ENCODE peak calls at places on chromosomes 16 and 17, in eight cellular contexts. One of them, this sample, is unnamed.

GRCh38 chr17:31653710-31654109 is 205.3 kb downstream of the COPRS start:
- DNase-seq in neural progenitor cell: no peak
- DNase-seq in stimulated activated CD8-positive, alpha-beta memory T cell treated with anti-CD3 and anti-CD28 coated beads, Interleukin-15, amount 100 ng/mL, for 24 hours: no peak
- DNase-seq in NB4: no peak
- DNase-seq in kidney epithelial cell: no peak
- DNase-seq in fibroblast of mammary gland: peak; percentile 27
- DNase-seq in activated naive CD4-positive, alpha-beta T cell: no peak
- DNase-seq in NCI-H1694: no peak
- DNase-seq in this sample: no peak

GRCh38 chr16:2033057-2033911 is 6.6 kb downstream of the NHERF2 start:
- DNase-seq in fibroblast of mammary gland: peak; percentile 34
- DNase-seq in neural progenitor cell: peak; percentile 38
- DNase-seq in NB4: peak; percentile 83
- DNase-seq in activated naive CD4-positive, alpha-beta T cell: no peak
- DNase-seq in stimulated activated CD8-positive, alpha-beta memory T cell treated with anti-CD3 and anti-CD28 coated beads, Interleukin-15, amount 100 ng/mL, for 24 hours: no peak
- DNase-seq in NCI-H1694: no peak
- DNase-seq in kidney epithelial cell: no peak
- DNase-seq in this sample: peak; percentile 45

GRCh38 chr17:7587831-7588230 is 2.1 kb downstream of the SOX15 start:
- DNase-seq in kidney epithelial cell: no peak
- DNase-seq in neural progenitor cell: no peak
- DNase-seq in NB4: no peak
- DNase-seq in NCI-H1694: no peak
- DNase-seq in stimulated activated CD8-positive, alpha-beta memory T cell treated with anti-CD3 and anti-CD28 coated beads, Interleukin-15, amount 100 ng/mL, for 24 hours: no peak
- DNase-seq in activated naive CD4-positive, alpha-beta T cell: no peak
- DNase-seq in fibroblast of mammary gland: no peak
- DNase-seq in this sample: no peak

GRCh38 chr17:9478889-9479288 is 96.7 kb downstream of the STX8 start:
- DNase-seq in NCI-H1694: no peak
- DNase-seq in NB4: no peak
- DNase-seq in fibroblast of mammary gland: no peak
- DNase-seq in stimulated activated CD8-positive, alpha-beta memory T cell treated with anti-CD3 and anti-CD28 coated beads, Interleukin-15, amount 100 ng/mL, for 24 hours: no peak
- DNase-seq in kidney epithelial cell: no peak
- DNase-seq in neural progenitor cell: no peak
- DNase-seq in activated naive CD4-positive, alpha-beta T cell: no peak
- DNase-seq in this sample: no peak

GRCh38 chr17:9434502-9435113 is 141.0 kb downstream of the STX8 start:
- DNase-seq in kidney epithelial cell: no peak
- DNase-seq in neural progenitor cell: no peak
- DNase-seq in NB4: no peak
- DNase-seq in activated naive CD4-positive, alpha-beta T cell: no peak
- DNase-seq in stimulated activated CD8-positive, alpha-beta memory T cell treated with anti-CD3 and anti-CD28 coated beads, Interleukin-15, amount 100 ng/mL, for 24 hours: no peak
- DNase-seq in fibroblast of mammary gland: peak; percentile 8
- DNase-seq in NCI-H1694: no peak
- DNase-seq in this sample: no peak

GRCh38 chr16:65015577-65015976 is 106.3 kb downstream of the CDH11 start:
- DNase-seq in stimulated activated CD8-positive, alpha-beta memory T cell treated with anti-CD3 and anti-CD28 coated beads, Interleukin-15, amount 100 ng/mL, for 24 hours: no peak
- DNase-seq in fibroblast of mammary gland: no peak
- DNase-seq in NB4: no peak
- DNase-seq in neural progenitor cell: no peak
- DNase-seq in NCI-H1694: no peak
- DNase-seq in activated naive CD4-positive, alpha-beta T cell: no peak
- DNase-seq in kidney epithelial cell: no peak
- DNase-seq in this sample: no peak

GRCh38 chr17:81939881-81940385 is 2.8 kb upstream of the PYCR1 start:
- DNase-seq in neural progenitor cell: no peak
- DNase-seq in stimulated activated CD8-positive, alpha-beta memory T cell treated with anti-CD3 and anti-CD28 coated beads, Interleukin-15, amount 100 ng/mL, for 24 hours: no peak
- DNase-seq in NB4: no peak
- DNase-seq in NCI-H1694: no peak
- DNase-seq in kidney epithelial cell: no peak
- DNase-seq in activated naive CD4-positive, alpha-beta T cell: no peak
- DNase-seq in fibroblast of mammary gland: peak; percentile 21
- DNase-seq in this sample: no peak

GRCh38 chr17:43803758-43804157 is 23.5 kb downstream of the CFAP97D1 start:
- DNase-seq in fibroblast of mammary gland: no peak
- DNase-seq in NB4: no peak
- DNase-seq in stimulated activated CD8-positive, alpha-beta memory T cell treated with anti-CD3 and anti-CD28 coated beads, Interleukin-15, amount 100 ng/mL, for 24 hours: no peak
- DNase-seq in kidney epithelial cell: no peak
- DNase-seq in NCI-H1694: peak; percentile 6
- DNase-seq in activated naive CD4-positive, alpha-beta T cell: no peak
- DNase-seq in neural progenitor cell: no peak
- DNase-seq in this sample: no peak

GRCh38 chr16:3012828-3013420 is at the start of gene CLDN9:
- DNase-seq in neural progenitor cell: peak; percentile 58
- DNase-seq in kidney epithelial cell: no peak
- DNase-seq in NCI-H1694: no peak
- DNase-seq in fibroblast of mammary gland: no peak
- DNase-seq in NB4: no peak
- DNase-seq in activated naive CD4-positive, alpha-beta T cell: peak; percentile 17
- DNase-seq in stimulated activated CD8-positive, alpha-beta memory T cell treated with anti-CD3 and anti-CD28 coated beads, Interleukin-15, amount 100 ng/mL, for 24 hours: no peak
- DNase-seq in this sample: no peak

GRCh38 chr17:60158751-60159478 is 9.1 kb downstream of the CA4 start:
- DNase-seq in activated naive CD4-positive, alpha-beta T cell: no peak
- DNase-seq in NCI-H1694: no peak
- DNase-seq in NB4: no peak
- DNase-seq in kidney epithelial cell: no peak
- DNase-seq in fibroblast of mammary gland: no peak
- DNase-seq in neural progenitor cell: no peak
- DNase-seq in stimulated activated CD8-positive, alpha-beta memory T cell treated with anti-CD3 and anti-CD28 coated beads, Interleukin-15, amount 100 ng/mL, for 24 hours: no peak
- DNase-seq in this sample: no peak

GRCh38 chr16:86763819-86764218 is 185.5 kb downstream of the FOXL1 start:
- DNase-seq in neural progenitor cell: no peak
- DNase-seq in activated naive CD4-positive, alpha-beta T cell: no peak
- DNase-seq in kidney epithelial cell: no peak
- DNase-seq in stimulated activated CD8-positive, alpha-beta memory T cell treated with anti-CD3 and anti-CD28 coated beads, Interleukin-15, amount 100 ng/mL, for 24 hours: no peak
- DNase-seq in NB4: no peak
- DNase-seq in NCI-H1694: no peak
- DNase-seq in fibroblast of mammary gland: peak; percentile 36
- DNase-seq in this sample: no peak

GRCh38 chr17:75240394-75241142 is 20.8 kb downstream of the GGA3 start:
- DNase-seq in NCI-H1694: peak; percentile 49
- DNase-seq in stimulated activated CD8-positive, alpha-beta memory T cell treated with anti-CD3 and anti-CD28 coated beads, Interleukin-15, amount 100 ng/mL, for 24 hours: no peak
- DNase-seq in fibroblast of mammary gland: peak; percentile 38
- DNase-seq in neural progenitor cell: peak; percentile 88
- DNase-seq in NB4: peak; percentile 70
- DNase-seq in kidney epithelial cell: no peak
- DNase-seq in activated naive CD4-positive, alpha-beta T cell: peak; percentile 20
- DNase-seq in this sample: no peak

GRCh38 chr16:86992587-86992986 is 324.6 kb downstream of the C16orf95 start:
- DNase-seq in NB4: no peak
- DNase-seq in stimulated activated CD8-positive, alpha-beta memory T cell treated with anti-CD3 and anti-CD28 coated beads, Interleukin-15, amount 100 ng/mL, for 24 hours: no peak
- DNase-seq in kidney epithelial cell: no peak
- DNase-seq in activated naive CD4-positive, alpha-beta T cell: no peak
- DNase-seq in fibroblast of mammary gland: peak; percentile 28
- DNase-seq in neural progenitor cell: no peak
- DNase-seq in NCI-H1694: no peak
- DNase-seq in this sample: no peak

GRCh38 chr17:57665128-57665527 is 80.0 kb downstream of the CCDC182 start:
- DNase-seq in kidney epithelial cell: no peak
- DNase-seq in activated naive CD4-positive, alpha-beta T cell: no peak
- DNase-seq in neural progenitor cell: peak; percentile 39
- DNase-seq in NB4: no peak
- DNase-seq in stimulated activated CD8-positive, alpha-beta memory T cell treated with anti-CD3 and anti-CD28 coated beads, Interleukin-15, amount 100 ng/mL, for 24 hours: no peak
- DNase-seq in fibroblast of mammary gland: no peak
- DNase-seq in NCI-H1694: no peak
- DNase-seq in this sample: no peak

GRCh38 chr16:4899474-4899846 is 37.5 kb downstream of the PPL start:
- DNase-seq in NB4: no peak
- DNase-seq in neural progenitor cell: no peak
- DNase-seq in fibroblast of mammary gland: no peak
- DNase-seq in activated naive CD4-positive, alpha-beta T cell: no peak
- DNase-seq in stimulated activated CD8-positive, alpha-beta memory T cell treated with anti-CD3 and anti-CD28 coated beads, Interleukin-15, amount 100 ng/mL, for 24 hours: no peak
- DNase-seq in kidney epithelial cell: no peak
- DNase-seq in NCI-H1694: no peak
- DNase-seq in this sample: no peak

GRCh38 chr16:1533443-1533951 is at the start of gene TMEM204:
- DNase-seq in activated naive CD4-positive, alpha-beta T cell: peak; percentile 51
- DNase-seq in stimulated activated CD8-positive, alpha-beta memory T cell treated with anti-CD3 and anti-CD28 coated beads, Interleukin-15, amount 100 ng/mL, for 24 hours: no peak
- DNase-seq in fibroblast of mammary gland: peak; percentile 82
- DNase-seq in NB4: no peak
- DNase-seq in NCI-H1694: no peak
- DNase-seq in kidney epithelial cell: no peak
- DNase-seq in neural progenitor cell: no peak
- DNase-seq in this sample: no peak

GRCh38 chr16:88020513-88020885 is 69.3 kb downstream of the BANP start:
- DNase-seq in NCI-H1694: no peak
- DNase-seq in neural progenitor cell: no peak
- DNase-seq in kidney epithelial cell: no peak
- DNase-seq in fibroblast of mammary gland: no peak
- DNase-seq in NB4: no peak
- DNase-seq in activated naive CD4-positive, alpha-beta T cell: no peak
- DNase-seq in stimulated activated CD8-positive, alpha-beta memory T cell treated with anti-CD3 and anti-CD28 coated beads, Interleukin-15, amount 100 ng/mL, for 24 hours: no peak
- DNase-seq in this sample: no peak

GRCh38 chr17:36892112-36892838 is 45.0 kb upstream of the LHX1 start:
- DNase-seq in kidney epithelial cell: no peak
- DNase-seq in fibroblast of mammary gland: no peak
- DNase-seq in stimulated activated CD8-positive, alpha-beta memory T cell treated with anti-CD3 and anti-CD28 coated beads, Interleukin-15, amount 100 ng/mL, for 24 hours: no peak
- DNase-seq in NB4: no peak
- DNase-seq in neural progenitor cell: peak; percentile 21
- DNase-seq in activated naive CD4-positive, alpha-beta T cell: no peak
- DNase-seq in NCI-H1694: no peak
- DNase-seq in this sample: no peak

GRCh38 chr16:87064731-87065720 is 252.2 kb downstream of the C16orf95 start:
- DNase-seq in stimulated activated CD8-positive, alpha-beta memory T cell treated with anti-CD3 and anti-CD28 coated beads, Interleukin-15, amount 100 ng/mL, for 24 hours: no peak
- DNase-seq in fibroblast of mammary gland: no peak
- DNase-seq in kidney epithelial cell: no peak
- DNase-seq in NB4: peak; percentile 92
- DNase-seq in activated naive CD4-positive, alpha-beta T cell: no peak
- DNase-seq in NCI-H1694: no peak
- DNase-seq in neural progenitor cell: no peak
- DNase-seq in this sample: no peak

GRCh38 chr17:76451480-76451879 is 1.5 kb downstream of the UBE2O start:
- DNase-seq in neural progenitor cell: peak; percentile 30
- DNase-seq in kidney epithelial cell: no peak
- DNase-seq in fibroblast of mammary gland: no peak
- DNase-seq in NB4: no peak
- DNase-seq in NCI-H1694: no peak
- DNase-seq in stimulated activated CD8-positive, alpha-beta memory T cell treated with anti-CD3 and anti-CD28 coated beads, Interleukin-15, amount 100 ng/mL, for 24 hours: no peak
- DNase-seq in activated naive CD4-positive, alpha-beta T cell: no peak
- DNase-seq in this sample: no peak

GRCh38 chr16:1177750-1178149 is 24.8 kb downstream of the CACNA1H start:
- DNase-seq in activated naive CD4-positive, alpha-beta T cell: no peak
- DNase-seq in NCI-H1694: no peak
- DNase-seq in fibroblast of mammary gland: no peak
- DNase-seq in stimulated activated CD8-positive, alpha-beta memory T cell treated with anti-CD3 and anti-CD28 coated beads, Interleukin-15, amount 100 ng/mL, for 24 hours: no peak
- DNase-seq in kidney epithelial cell: no peak
- DNase-seq in neural progenitor cell: no peak
- DNase-seq in NB4: no peak
- DNase-seq in this sample: no peak

GRCh38 chr17:48519427-48519826 is 11.4 kb downstream of the HOXB1 start:
- DNase-seq in kidney epithelial cell: no peak
- DNase-seq in NCI-H1694: no peak
- DNase-seq in fibroblast of mammary gland: no peak
- DNase-seq in activated naive CD4-positive, alpha-beta T cell: no peak
- DNase-seq in neural progenitor cell: no peak
- DNase-seq in NB4: no peak
- DNase-seq in stimulated activated CD8-positive, alpha-beta memory T cell treated with anti-CD3 and anti-CD28 coated beads, Interleukin-15, amount 100 ng/mL, for 24 hours: no peak
- DNase-seq in this sample: no peak

GRCh38 chr16:10265770-10266615 is 83.8 kb upstream of the GRIN2A start:
- DNase-seq in fibroblast of mammary gland: no peak
- DNase-seq in stimulated activated CD8-positive, alpha-beta memory T cell treated with anti-CD3 and anti-CD28 coated beads, Interleukin-15, amount 100 ng/mL, for 24 hours: no peak
- DNase-seq in kidney epithelial cell: no peak
- DNase-seq in neural progenitor cell: no peak
- DNase-seq in activated naive CD4-positive, alpha-beta T cell: no peak
- DNase-seq in NB4: no peak
- DNase-seq in NCI-H1694: no peak
- DNase-seq in this sample: no peak

GRCh38 chr17:62644487-62645173 is 17.2 kb downstream of the MRC2 start:
- DNase-seq in NCI-H1694: peak; percentile 88
- DNase-seq in NB4: no peak
- DNase-seq in fibroblast of mammary gland: no peak
- DNase-seq in neural progenitor cell: peak; percentile 75
- DNase-seq in kidney epithelial cell: no peak
- DNase-seq in activated naive CD4-positive, alpha-beta T cell: no peak
- DNase-seq in stimulated activated CD8-positive, alpha-beta memory T cell treated with anti-CD3 and anti-CD28 coated beads, Interleukin-15, amount 100 ng/mL, for 24 hours: no peak
- DNase-seq in this sample: no peak

GRCh38 chr16:68792465-68793324 is 50.6 kb upstream of the TANGO6 start:
- DNase-seq in kidney epithelial cell: no peak
- DNase-seq in activated naive CD4-positive, alpha-beta T cell: no peak
- DNase-seq in fibroblast of mammary gland: peak; percentile 15
- DNase-seq in NCI-H1694: no peak
- DNase-seq in neural progenitor cell: no peak
- DNase-seq in NB4: peak; percentile 52
- DNase-seq in stimulated activated CD8-positive, alpha-beta memory T cell treated with anti-CD3 and anti-CD28 coated beads, Interleukin-15, amount 100 ng/mL, for 24 hours: no peak
- DNase-seq in this sample: no peak

GRCh38 chr16:79318137-79318899 is 282.2 kb downstream of the MAF start:
- DNase-seq in NB4: no peak
- DNase-seq in NCI-H1694: no peak
- DNase-seq in neural progenitor cell: no peak
- DNase-seq in activated naive CD4-positive, alpha-beta T cell: no peak
- DNase-seq in kidney epithelial cell: no peak
- DNase-seq in stimulated activated CD8-positive, alpha-beta memory T cell treated with anti-CD3 and anti-CD28 coated beads, Interleukin-15, amount 100 ng/mL, for 24 hours: no peak
- DNase-seq in fibroblast of mammary gland: no peak
- DNase-seq in this sample: no peak

GRCh38 chr16:49084628-49085390 is 196.8 kb downstream of the CBLN1 start:
- DNase-seq in kidney epithelial cell: no peak
- DNase-seq in NB4: peak; percentile 5
- DNase-seq in stimulated activated CD8-positive, alpha-beta memory T cell treated with anti-CD3 and anti-CD28 coated beads, Interleukin-15, amount 100 ng/mL, for 24 hours: no peak
- DNase-seq in neural progenitor cell: no peak
- DNase-seq in fibroblast of mammary gland: peak; percentile 4
- DNase-seq in NCI-H1694: no peak
- DNase-seq in activated naive CD4-positive, alpha-beta T cell: no peak
- DNase-seq in this sample: no peak

GRCh38 chr16:70715860-70716357 is 30.1 kb upstream of the MTSS2 start:
- DNase-seq in NCI-H1694: peak; percentile 56
- DNase-seq in stimulated activated CD8-positive, alpha-beta memory T cell treated with anti-CD3 and anti-CD28 coated beads, Interleukin-15, amount 100 ng/mL, for 24 hours: no peak
- DNase-seq in NB4: no peak
- DNase-seq in neural progenitor cell: no peak
- DNase-seq in kidney epithelial cell: no peak
- DNase-seq in fibroblast of mammary gland: no peak
- DNase-seq in activated naive CD4-positive, alpha-beta T cell: no peak
- DNase-seq in this sample: peak; percentile 45

GRCh38 chr16:81885976-81886586 is 107.0 kb downstream of the PLCG2 start:
- DNase-seq in fibroblast of mammary gland: peak; percentile 29
- DNase-seq in stimulated activated CD8-positive, alpha-beta memory T cell treated with anti-CD3 and anti-CD28 coated beads, Interleukin-15, amount 100 ng/mL, for 24 hours: no peak
- DNase-seq in neural progenitor cell: peak; percentile 60
- DNase-seq in activated naive CD4-positive, alpha-beta T cell: no peak
- DNase-seq in NB4: peak; percentile 63
- DNase-seq in kidney epithelial cell: no peak
- DNase-seq in NCI-H1694: peak; percentile 12
- DNase-seq in this sample: no peak

GRCh38 chr17:75105269-75106080 is 4.3 kb upstream of the ARMC7 start:
- DNase-seq in kidney epithelial cell: no peak
- DNase-seq in activated naive CD4-positive, alpha-beta T cell: no peak
- DNase-seq in neural progenitor cell: peak; percentile 72
- DNase-seq in NB4: peak; percentile 47
- DNase-seq in stimulated activated CD8-positive, alpha-beta memory T cell treated with anti-CD3 and anti-CD28 coated beads, Interleukin-15, amount 100 ng/mL, for 24 hours: no peak
- DNase-seq in NCI-H1694: peak; percentile 8
- DNase-seq in fibroblast of mammary gland: peak; percentile 34
- DNase-seq in this sample: no peak

GRCh38 chr16:68782198-68783174 is 45.4 kb downstream of the CDH1 start:
- DNase-seq in fibroblast of mammary gland: no peak
- DNase-seq in kidney epithelial cell: no peak
- DNase-seq in NB4: peak; percentile 63
- DNase-seq in activated naive CD4-positive, alpha-beta T cell: no peak
- DNase-seq in neural progenitor cell: no peak
- DNase-seq in NCI-H1694: no peak
- DNase-seq in stimulated activated CD8-positive, alpha-beta memory T cell treated with anti-CD3 and anti-CD28 coated beads, Interleukin-15, amount 100 ng/mL, for 24 hours: no peak
- DNase-seq in this sample: no peak

GRCh38 chr17:55845385-55845784 is 94.5 kb downstream of the PCTP start:
- DNase-seq in NB4: no peak
- DNase-seq in kidney epithelial cell: no peak
- DNase-seq in fibroblast of mammary gland: peak; percentile 47
- DNase-seq in NCI-H1694: no peak
- DNase-seq in neural progenitor cell: peak; percentile 84
- DNase-seq in stimulated activated CD8-positive, alpha-beta memory T cell treated with anti-CD3 and anti-CD28 coated beads, Interleukin-15, amount 100 ng/mL, for 24 hours: no peak
- DNase-seq in activated naive CD4-positive, alpha-beta T cell: no peak
- DNase-seq in this sample: peak; percentile 9

GRCh38 chr17:68433911-68434503 is 23.3 kb downstream of the WIPI1 start:
- DNase-seq in kidney epithelial cell: no peak
- DNase-seq in stimulated activated CD8-positive, alpha-beta memory T cell treated with anti-CD3 and anti-CD28 coated beads, Interleukin-15, amount 100 ng/mL, for 24 hours: no peak
- DNase-seq in activated naive CD4-positive, alpha-beta T cell: no peak
- DNase-seq in fibroblast of mammary gland: no peak
- DNase-seq in NB4: no peak
- DNase-seq in NCI-H1694: no peak
- DNase-seq in neural progenitor cell: no peak
- DNase-seq in this sample: no peak

This sample was measured in stromal cell of bone marrow.